ENCODE peak calls at places on chromosomes 12 and 14, in five cellular contexts. One of them, this sample, is unnamed.

GRCh38 chr14:98404811-98405210 is 867.2 kb downstream of the BCL11B start:
- DNase-seq in transverse colon: no peak
- DNase-seq in thoracic aorta: no peak
- DNase-seq in SK-N-SH: no peak
- DNase-seq in IMR-90: no peak
- DNase-seq in this sample: no peak

GRCh38 chr12:96906498-96906848 is 584 bp upstream of the NEDD1 start:
- DNase-seq in SK-N-SH: no peak
- DNase-seq in thoracic aorta: no peak
- DNase-seq in transverse colon: no peak
- DNase-seq in IMR-90: no peak
- DNase-seq in this sample: no peak

GRCh38 chr12:124625867-124626675 is 58.7 kb upstream of the NCOR2 start:
- DNase-seq in transverse colon: peak; percentile 87
- DNase-seq in SK-N-SH: no peak
- DNase-seq in thoracic aorta: peak; percentile 78
- DNase-seq in IMR-90: peak; percentile 53
- DNase-seq in this sample: no peak

GRCh38 chr14:63710497-63710896 is 17.4 kb downstream of the SGPP1 start:
- DNase-seq in SK-N-SH: no peak
- DNase-seq in IMR-90: peak; percentile 6
- DNase-seq in transverse colon: no peak
- DNase-seq in thoracic aorta: no peak
- DNase-seq in this sample: no peak

GRCh38 chr12:49776858-49777257 is 35.5 kb downstream of the TMBIM6 start:
- DNase-seq in SK-N-SH: no peak
- DNase-seq in thoracic aorta: no peak
- DNase-seq in IMR-90: no peak
- DNase-seq in transverse colon: no peak
- DNase-seq in this sample: no peak

GRCh38 chr12:109436181-109436546 is 40.9 kb downstream of the KCTD10 start:
- DNase-seq in thoracic aorta: no peak
- DNase-seq in SK-N-SH: no peak
- DNase-seq in IMR-90: no peak
- DNase-seq in transverse colon: no peak
- DNase-seq in this sample: no peak

GRCh38 chr12:123983822-123984485 is 10.9 kb downstream of the ZNF664 start:
- DNase-seq in thoracic aorta: no peak
- DNase-seq in transverse colon: peak; percentile 40
- DNase-seq in IMR-90: peak; percentile 75
- DNase-seq in SK-N-SH: peak; percentile 41
- DNase-seq in this sample: no peak

GRCh38 chr14:22556021-22556989 is 32.7 kb downstream of the DAD1 start:
- DNase-seq in IMR-90: peak; percentile 89
- DNase-seq in thoracic aorta: no peak
- DNase-seq in SK-N-SH: no peak
- DNase-seq in transverse colon: peak; percentile 88
- DNase-seq in this sample: peak; percentile 46

GRCh38 chr12:5138256-5138655 is 94.6 kb downstream of the KCNA5 start:
- DNase-seq in transverse colon: no peak
- DNase-seq in thoracic aorta: no peak
- DNase-seq in IMR-90: no peak
- DNase-seq in SK-N-SH: no peak
- DNase-seq in this sample: no peak

GRCh38 chr14:36067428-36068187 is 108.9 kb downstream of the PTCSC3 start:
- DNase-seq in transverse colon: no peak
- DNase-seq in thoracic aorta: no peak
- DNase-seq in SK-N-SH: no peak
- DNase-seq in IMR-90: no peak
- DNase-seq in this sample: no peak

GRCh38 chr14:36066636-36067035 is 109.9 kb downstream of the PTCSC3 start:
- DNase-seq in SK-N-SH: no peak
- DNase-seq in IMR-90: no peak
- DNase-seq in transverse colon: no peak
- DNase-seq in thoracic aorta: no peak
- DNase-seq in this sample: no peak

GRCh38 chr14:36070056-36071043 is 106.2 kb downstream of the PTCSC3 start:
- DNase-seq in SK-N-SH: peak; percentile 39
- DNase-seq in IMR-90: peak; percentile 64
- DNase-seq in thoracic aorta: no peak
- DNase-seq in transverse colon: peak; percentile 54
- DNase-seq in this sample: peak; percentile 32

GRCh38 chr14:36068777-36069534 is 107.6 kb downstream of the PTCSC3 start:
- DNase-seq in thoracic aorta: no peak
- DNase-seq in SK-N-SH: no peak
- DNase-seq in IMR-90: peak; percentile 21
- DNase-seq in transverse colon: no peak
- DNase-seq in this sample: no peak

GRCh38 chr14:36069535-36069900 is 107.0 kb downstream of the PTCSC3 start:
- DNase-seq in thoracic aorta: no peak
- DNase-seq in IMR-90: peak; percentile 17
- DNase-seq in SK-N-SH: peak; percentile 53
- DNase-seq in transverse colon: no peak
- DNase-seq in this sample: no peak
- H3K27ac ChIP-seq in thoracic aorta: no peak overlapping the region
- H3K27ac ChIP-seq in IMR-90: no peak overlapping the region
- H3K27ac ChIP-seq in SK-N-SH: no peak overlapping the region
- H3K27ac ChIP-seq in transverse colon: no peak overlapping the region
- H3K27ac ChIP-seq in this sample: no peak overlapping the region

GRCh38 chr12:6336859-6337744 is 4.8 kb downstream of the TNFRSF1A start:
- DNase-seq in SK-N-SH: no peak
- DNase-seq in thoracic aorta: no peak
- DNase-seq in transverse colon: peak; percentile 62
- DNase-seq in IMR-90: no peak
- DNase-seq in this sample: no peak
- H3K4me3 ChIP-seq in SK-N-SH: peak overlapping the region; percentile 31
- H3K4me3 ChIP-seq in thoracic aorta: peak overlapping the region; percentile 89
- H3K4me3 ChIP-seq in transverse colon: peak overlapping the region; percentile 32
- H3K4me3 ChIP-seq in IMR-90: peak overlapping the region; percentile 28
- H3K4me3 ChIP-seq in this sample: peak overlapping the region; percentile 100

GRCh38 chr12:65656156-65656885 is 168.0 kb upstream of the HMGA2 start:
- DNase-seq in transverse colon: no peak
- DNase-seq in thoracic aorta: no peak
- DNase-seq in IMR-90: no peak
- DNase-seq in SK-N-SH: no peak
- DNase-seq in this sample: no peak
- H3K27ac ChIP-seq in transverse colon: no peak overlapping the region
- H3K27ac ChIP-seq in thoracic aorta: no peak overlapping the region
- H3K27ac ChIP-seq in IMR-90: peak overlapping the region; percentile 88
- H3K27ac ChIP-seq in SK-N-SH: peak overlapping the region; percentile 97
- H3K27ac ChIP-seq in this sample: peak overlapping the region; percentile 88

DNA sequence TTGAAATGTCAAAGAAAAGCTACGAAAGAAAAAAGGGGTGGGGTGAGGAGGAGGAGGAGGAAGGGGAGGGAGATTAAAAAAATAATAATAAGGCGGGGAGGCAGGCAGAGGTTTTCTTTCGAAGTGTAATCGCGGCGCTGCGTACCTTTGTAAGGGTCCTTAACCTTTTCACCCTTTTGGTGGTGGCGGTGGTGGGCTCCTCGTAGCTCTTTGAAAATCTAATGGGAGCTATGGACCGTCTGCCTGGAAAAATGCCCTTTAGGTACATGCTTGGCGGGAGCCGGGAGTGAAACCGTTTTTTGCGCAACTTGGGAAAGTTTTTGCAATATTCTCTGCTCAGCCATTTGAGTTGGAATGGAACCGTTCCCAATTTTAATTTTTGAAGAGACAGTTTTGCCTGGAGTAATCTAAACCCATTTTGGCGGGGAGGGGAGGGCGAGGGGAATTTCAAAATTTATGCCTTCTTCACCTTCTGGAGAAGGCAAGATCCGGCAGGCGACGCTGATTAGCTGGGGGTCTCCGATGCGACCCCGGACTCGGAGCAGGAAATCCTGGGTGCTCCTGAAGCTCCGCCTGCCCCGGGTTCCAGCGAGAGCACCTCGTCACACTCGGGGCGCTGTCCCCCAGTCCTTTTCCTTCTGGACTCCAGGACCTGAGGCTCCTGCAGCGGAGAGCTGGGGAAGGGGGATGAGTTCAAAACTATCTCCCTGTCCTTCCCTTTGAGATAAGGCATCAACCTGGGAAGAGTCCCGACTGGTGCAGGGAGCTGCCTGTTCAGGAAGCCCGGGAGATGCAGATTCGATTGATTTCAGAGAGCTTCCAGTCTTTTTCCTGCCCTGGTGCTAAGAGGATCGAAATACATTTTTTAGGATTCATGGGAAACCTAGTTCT is 74.6 kb upstream of the TBX5 start:
- DNase-seq in SK-N-SH: no peak
- DNase-seq in IMR-90: peak; percentile 56
- DNase-seq in transverse colon: no peak
- DNase-seq in thoracic aorta: no peak
- DNase-seq in this sample: no peak
- H3K4me3 ChIP-seq in SK-N-SH: no peak overlapping the region
- H3K4me3 ChIP-seq in IMR-90: peak overlapping the region; percentile 85
- H3K4me3 ChIP-seq in transverse colon: no peak overlapping the region
- H3K4me3 ChIP-seq in thoracic aorta: peak overlapping the region; percentile 55
- H3K4me3 ChIP-seq in this sample: peak overlapping the region; percentile 59

GRCh38 chr14:39957987-39958386 is 525.8 kb upstream of the FBXO33 start:
- DNase-seq in transverse colon: no peak
- DNase-seq in IMR-90: no peak
- DNase-seq in SK-N-SH: no peak
- DNase-seq in thoracic aorta: no peak
- DNase-seq in this sample: no peak
- H3K27ac ChIP-seq in transverse colon: no peak overlapping the region
- H3K27ac ChIP-seq in IMR-90: no peak overlapping the region
- H3K27ac ChIP-seq in SK-N-SH: no peak overlapping the region
- H3K27ac ChIP-seq in thoracic aorta: no peak overlapping the region
- H3K27ac ChIP-seq in this sample: no peak overlapping the region

GRCh38 chr12:45257185-45257585 is 41.3 kb downstream of the ANO6 start:
- DNase-seq in IMR-90: no peak
- DNase-seq in transverse colon: no peak
- DNase-seq in SK-N-SH: no peak
- DNase-seq in thoracic aorta: no peak
- DNase-seq in this sample: no peak

GRCh38 chr12:45260854-45261253 is 45.0 kb downstream of the ANO6 start:
- DNase-seq in SK-N-SH: no peak
- DNase-seq in IMR-90: no peak
- DNase-seq in thoracic aorta: no peak
- DNase-seq in transverse colon: no peak
- DNase-seq in this sample: no peak

GRCh38 chr12:45260481-45260824 is 44.6 kb downstream of the ANO6 start:
- DNase-seq in SK-N-SH: no peak
- DNase-seq in IMR-90: no peak
- DNase-seq in thoracic aorta: no peak
- DNase-seq in transverse colon: no peak
- DNase-seq in this sample: no peak

GRCh38 chr12:45263587-45263986 is 47.7 kb downstream of the ANO6 start:
- DNase-seq in SK-N-SH: no peak
- DNase-seq in thoracic aorta: no peak
- DNase-seq in IMR-90: no peak
- DNase-seq in transverse colon: no peak
- DNase-seq in this sample: no peak

DNA sequence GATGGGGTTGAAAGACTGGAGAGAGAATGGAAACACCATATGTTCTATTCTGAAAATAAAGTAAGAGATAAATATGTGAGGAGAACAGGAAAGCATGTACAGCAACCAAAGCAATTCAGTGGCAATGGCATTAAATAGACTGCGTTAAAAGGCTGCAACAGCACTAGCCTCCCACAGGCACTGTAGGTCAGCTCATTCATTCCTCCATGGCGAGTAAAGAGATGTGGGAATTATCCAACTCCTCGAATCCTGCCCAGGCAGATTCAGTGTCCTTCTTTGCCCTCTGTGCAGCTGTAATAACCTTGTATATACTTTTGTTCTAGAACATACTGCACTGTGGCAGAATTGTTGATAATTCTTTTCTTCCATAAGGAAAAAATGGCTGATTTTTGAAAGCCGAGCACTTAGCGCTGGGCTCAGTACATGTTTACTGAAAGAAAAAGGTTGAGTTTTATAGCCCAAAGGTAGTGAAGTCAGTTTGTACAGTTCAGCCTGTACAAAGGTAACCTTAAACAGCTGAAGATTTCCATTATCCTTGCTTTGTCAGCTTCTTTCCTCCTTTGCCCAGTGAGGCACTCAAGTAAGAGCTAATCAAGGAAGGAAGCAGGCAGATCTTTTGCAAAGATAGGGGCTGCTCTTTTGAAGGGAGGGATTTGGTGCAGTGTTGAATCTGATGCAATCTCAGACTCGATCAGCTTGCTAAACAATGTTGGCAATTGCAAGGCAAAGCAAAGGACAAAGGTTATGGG is 44.0 kb downstream of the ANO6 start:
- DNase-seq in SK-N-SH: no peak
- DNase-seq in transverse colon: no peak
- DNase-seq in thoracic aorta: no peak
- DNase-seq in IMR-90: peak; percentile 84
- DNase-seq in this sample: no peak
- H3K4me3 ChIP-seq in SK-N-SH: no peak overlapping the region
- H3K4me3 ChIP-seq in transverse colon: no peak overlapping the region
- H3K4me3 ChIP-seq in thoracic aorta: no peak overlapping the region
- H3K4me3 ChIP-seq in IMR-90: no peak overlapping the region
- H3K4me3 ChIP-seq in this sample: no peak overlapping the region

GRCh38 chr14:64731141-64731581 is 26.9 kb downstream of the PLEKHG3 start:
- DNase-seq in transverse colon: no peak
- DNase-seq in SK-N-SH: no peak
- DNase-seq in thoracic aorta: no peak
- DNase-seq in IMR-90: no peak
- DNase-seq in this sample: no peak

GRCh38 chr14:64730681-64731080 is 26.5 kb downstream of the PLEKHG3 start:
- DNase-seq in thoracic aorta: no peak
- DNase-seq in transverse colon: no peak
- DNase-seq in IMR-90: no peak
- DNase-seq in SK-N-SH: no peak
- DNase-seq in this sample: no peak

GRCh38 chr14:64733321-64733720 is 29.1 kb downstream of the PLEKHG3 start:
- DNase-seq in transverse colon: no peak
- DNase-seq in SK-N-SH: no peak
- DNase-seq in IMR-90: no peak
- DNase-seq in thoracic aorta: no peak
- DNase-seq in this sample: no peak

GRCh38 chr14:64732536-64733120 is 28.4 kb downstream of the PLEKHG3 start:
- DNase-seq in transverse colon: no peak
- DNase-seq in IMR-90: no peak
- DNase-seq in SK-N-SH: no peak
- DNase-seq in thoracic aorta: no peak
- DNase-seq in this sample: no peak

DNA sequence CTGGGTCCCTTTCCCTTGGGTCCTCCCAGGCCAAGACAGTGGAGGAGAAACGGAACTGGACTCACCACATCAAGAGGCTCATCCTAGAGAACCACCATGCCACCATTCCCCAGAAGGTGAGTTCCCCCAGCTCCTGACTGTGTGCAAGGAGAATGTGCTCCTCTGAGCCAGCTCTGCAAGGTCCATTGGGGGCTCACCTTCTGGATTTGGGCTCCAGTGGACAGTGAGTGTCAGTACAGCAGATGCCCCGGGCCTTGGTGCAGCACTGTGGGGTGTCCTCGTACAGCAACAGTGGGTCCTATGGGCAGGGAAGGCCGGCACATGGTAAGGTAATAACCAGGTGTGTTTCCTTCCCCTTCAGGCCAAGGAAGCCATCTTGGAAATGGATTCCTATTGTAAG is 27.8 kb downstream of the PLEKHG3 start:
- DNase-seq in transverse colon: no peak
- DNase-seq in thoracic aorta: no peak
- DNase-seq in IMR-90: no peak
- DNase-seq in SK-N-SH: no peak
- DNase-seq in this sample: no peak
- H3K27ac ChIP-seq in transverse colon: no peak overlapping the region
- H3K27ac ChIP-seq in thoracic aorta: peak overlapping the region; percentile 35
- H3K27ac ChIP-seq in IMR-90: no peak overlapping the region
- H3K27ac ChIP-seq in SK-N-SH: no peak overlapping the region
- H3K27ac ChIP-seq in this sample: no peak overlapping the region

GRCh38 chr12:14418526-14418925 is 53.0 kb downstream of the ATF7IP start:
- DNase-seq in SK-N-SH: peak; percentile 27
- DNase-seq in IMR-90: peak; percentile 38
- DNase-seq in transverse colon: no peak
- DNase-seq in thoracic aorta: no peak
- DNase-seq in this sample: no peak
- H3K4me3 ChIP-seq in SK-N-SH: no peak overlapping the region
- H3K4me3 ChIP-seq in IMR-90: no peak overlapping the region
- H3K4me3 ChIP-seq in transverse colon: no peak overlapping the region
- H3K4me3 ChIP-seq in thoracic aorta: peak overlapping the region; percentile 50
- H3K4me3 ChIP-seq in this sample: no peak overlapping the region